ENCODE peak calls at places on chromosomes 13 and 19, in four cellular contexts. X is adrenal gland; H is mucosa of gallbladder; J is effector memory CD8-positive, alpha-beta T cell. Q is an unnamed sample.

GRCh38 chr13:52345048-52345447 is 60.9 kb downstream of the THSD1 start:
- DNase-seq in X (no peak), H (no peak), J (no peak), Q (no peak)

GRCh38 chr19:32615569-32615968 is 34.6 kb downstream of the PDCD5 start:
- DNase-seq in H (no peak), J (no peak), X (no peak), Q (no peak)

GRCh38 chr13:21476893-21477472 is 17.9 kb upstream of the ZDHHC20 start:
- DNase-seq in X (peak; percentile 87), J (peak; percentile 79), H (peak; percentile 84), Q (peak; percentile 86)

GRCh38 chr13:113029487-113030258 is 60.7 kb downstream of the MCF2L start:
- DNase-seq in J (peak; percentile 19), X (no peak), H (peak; percentile 29), Q (no peak)

GRCh38 chr19:22545751-22546150 is 88.4 kb upstream of the ZNF492 start:
- DNase-seq in X (no peak), J (no peak), H (peak; percentile 29), Q (no peak)

GRCh38 chr13:99600318-99600717 is 99.0 kb downstream of the TM9SF2 start:
- DNase-seq in H (no peak), J (no peak), X (no peak), Q (no peak)

GRCh38 chr13:37209621-37210020 is 104.2 kb upstream of the CSNK1A1L start:
- DNase-seq in J (no peak), X (no peak), H (no peak), Q (no peak)

GRCh38 chr19:44992336-44993163 is 8.7 kb upstream of the RELB start:
- DNase-seq in X (no peak), H (no peak), J (no peak), Q (no peak)

GRCh38 chr19:45574526-45574925 is 10.1 kb downstream of the OPA3 start:
- DNase-seq in H (no peak), J (no peak), X (no peak), Q (no peak)

GRCh38 chr19:38849746-38850230 is at the start of gene HNRNPL:
- DNase-seq in H (no peak), X (no peak), J (no peak), Q (no peak)

GRCh38 chr13:27788271-27788670 is 4.0 kb upstream of the GSX1 start:
- DNase-seq in X (no peak), H (no peak), J (no peak), Q (no peak)

GRCh38 chr13:110949628-110950027 is 34.8 kb upstream of the ANKRD10 start:
- DNase-seq in H (no peak), X (no peak), J (no peak), Q (no peak)

Q was measured in natural killer cell treated with Interleukin-12 subunit alpha and Interleukin-12 subunit beta and Interleukin-15 and Interleukin-18, amount 100 ng/mL, for 72 hours.